ENCODE peak calls at places on chromosomes 2 and 18, in seven cellular contexts. L is GM13976, E is right atrium auricular region, R is esophagus squamous epithelium, M is fibroblast of villous mesenchyme, W is choroid plexus epithelial cell, N is Calu3. G is an unnamed sample.

GRCh38 chr2:54084600-54084999 is 30.8 kb upstream of the ACYP2 start:
- DNase-seq in E (no peak), M (peak), W (peak), L (no peak), R (no peak), N (peak), G (peak)

GRCh38 chr2:29477186-29477585 is 362.0 kb downstream of the CLIP4 start:
- DNase-seq in M (no peak), L (no peak), N (no peak), R (no peak), W (no peak), E (no peak), G (no peak)

GRCh38 chr2:120820263-120820884 is 84.7 kb downstream of the GLI2 start:
- DNase-seq in L (no peak), N (no peak), E (no peak), M (peak), W (peak), R (no peak), G (peak)

GRCh38 chr2:168119519-168120141 is 127.8 kb downstream of the STK39 start:
- DNase-seq in W (peak), M (peak), E (no peak), L (no peak), N (peak), R (no peak), G (peak)

GRCh38 chr2:144403940-144404339 is 116.0 kb downstream of the ZEB2 start:
- DNase-seq in N (no peak), M (no peak), W (no peak), L (no peak), E (no peak), R (no peak), G (no peak)

GRCh38 chr2:222861411-222862067 is 703 bp downstream of the ACSL3 start:
- DNase-seq in W (peak), E (no peak), L (peak), N (peak), R (no peak), M (peak), G (no peak)

GRCh38 chr2:127651987-127652550 is 6.1 kb downstream of the GPR17 start:
- DNase-seq in E (peak), L (no peak), M (peak), N (no peak), R (no peak), W (no peak), G (peak)

GRCh38 chr2:8985561-8986326 is 17.7 kb downstream of the MBOAT2 start:
- DNase-seq in L (no peak), E (no peak), R (no peak), N (no peak), M (peak), W (no peak), G (peak)

GRCh38 chr2:177914247-177914646 is 158.3 kb downstream of the PDE11A start:
- DNase-seq in R (no peak), M (no peak), L (no peak), E (no peak), W (no peak), N (no peak), G (no peak)

GRCh38 chr2:178163395-178163794 is 30.9 kb upstream of the OSBPL6 start:
- DNase-seq in L (no peak), R (no peak), M (no peak), N (no peak), E (no peak), W (peak), G (peak)

GRCh38 chr2:173978447-173978846 is 13.3 kb upstream of the SP3 start:
- DNase-seq in M (no peak), W (no peak), N (no peak), R (no peak), E (no peak), L (no peak), G (peak)

GRCh38 chr18:79627750-79628294 is 51.8 kb upstream of the CTDP1 start:
- DNase-seq in E (no peak), L (no peak), M (no peak), W (no peak), N (no peak), R (no peak), G (no peak)

GRCh38 chr2:126994340-126994777 is 95.7 kb downstream of the TEX51 start:
- DNase-seq in M (no peak), E (no peak), N (no peak), L (no peak), R (no peak), W (no peak), G (no peak)

GRCh38 chr2:9539530-9539929 is 16.1 kb downstream of the ADAM17 start:
- DNase-seq in W (peak), M (peak), L (no peak), N (no peak), R (no peak), E (no peak), G (peak)

GRCh38 chr18:63292844-63293683 is 26.5 kb downstream of the BCL2 start:
- DNase-seq in N (no peak), E (peak), M (no peak), W (no peak), L (peak), R (peak), G (no peak)

GRCh38 chr2:226691265-226691664 is 108.4 kb downstream of the IRS1 start:
- DNase-seq in N (no peak), W (peak), M (no peak), L (no peak), E (no peak), R (no peak), G (no peak)

GRCh38 chr2:174820361-174820760 is 56.1 kb upstream of the CHRNA1 start:
- DNase-seq in L (no peak), W (no peak), N (no peak), R (no peak), E (no peak), M (no peak), G (no peak)

GRCh38 chr2:118672571-118673158 is 174.8 kb downstream of the EN1 start:
- DNase-seq in L (no peak), W (peak), E (no peak), R (no peak), N (peak), M (no peak), G (peak)

GRCh38 chr2:240905176-240905781 is 857 bp upstream of the CROCC2 start:
- DNase-seq in L (no peak), N (peak), E (no peak), W (no peak), M (no peak), R (no peak), G (no peak)

GRCh38 chr2:109499549-109499948 is 114.2 kb downstream of the SEPTIN10 start:
- DNase-seq in R (no peak), W (no peak), M (no peak), E (no peak), N (peak), L (no peak), G (no peak)

GRCh38 chr2:197711576-197711975 is 6.4 kb downstream of the MARS2 start:
- DNase-seq in L (no peak), N (no peak), M (no peak), R (no peak), E (no peak), W (no peak), G (peak)

GRCh38 chr2:207095963-207096362 is 69.8 kb downstream of the KLF7 start:
- DNase-seq in N (no peak), R (no peak), W (no peak), E (no peak), L (no peak), M (no peak), G (no peak)

GRCh38 chr2:127025357-127026062 is 81.4 kb downstream of the BIN1 start:
- DNase-seq in L (peak), E (peak), M (peak), R (no peak), N (peak), W (peak), G (peak)

GRCh38 chr2:15563227-15564100 is 2.3 kb upstream of the NBAS start:
- DNase-seq in M (no peak), N (no peak), L (no peak), R (no peak), E (no peak), W (no peak), G (no peak)

GRCh38 chr2:57868619-57869139 is 177.9 kb upstream of the VRK2 start:
- DNase-seq in N (no peak), M (no peak), R (no peak), L (no peak), W (no peak), E (no peak), G (no peak)

GRCh38 chr2:21155365-21156136 is 31.8 kb downstream of the TDRD15 start:
- DNase-seq in R (no peak), W (no peak), M (no peak), L (no peak), N (peak), E (no peak), G (no peak)

GRCh38 chr2:15984367-15985255 is 44.3 kb downstream of the MYCN start:
- DNase-seq in W (no peak), R (no peak), N (no peak), M (no peak), L (no peak), E (no peak), G (no peak)

GRCh38 chr2:28392297-28393114 is at the start of gene FOSL2:
- DNase-seq in W (peak), M (peak), N (peak), E (peak), L (peak), R (peak), G (peak)

GRCh38 chr18:48385595-48385994 is 23.6 kb downstream of the ZBTB7C start:
- DNase-seq in W (no peak), N (no peak), L (no peak), M (no peak), E (no peak), R (no peak), G (no peak)

GRCh38 chr2:100042559-100042958 is 99.8 kb downstream of the AFF3 start:
- DNase-seq in E (no peak), N (no peak), L (no peak), R (no peak), W (no peak), M (no peak), G (no peak)

GRCh38 chr2:120239488-120240287 is 13.0 kb upstream of the RALB start:
- DNase-seq in R (no peak), L (no peak), M (peak), E (no peak), W (peak), N (peak), G (peak)

DNA sequence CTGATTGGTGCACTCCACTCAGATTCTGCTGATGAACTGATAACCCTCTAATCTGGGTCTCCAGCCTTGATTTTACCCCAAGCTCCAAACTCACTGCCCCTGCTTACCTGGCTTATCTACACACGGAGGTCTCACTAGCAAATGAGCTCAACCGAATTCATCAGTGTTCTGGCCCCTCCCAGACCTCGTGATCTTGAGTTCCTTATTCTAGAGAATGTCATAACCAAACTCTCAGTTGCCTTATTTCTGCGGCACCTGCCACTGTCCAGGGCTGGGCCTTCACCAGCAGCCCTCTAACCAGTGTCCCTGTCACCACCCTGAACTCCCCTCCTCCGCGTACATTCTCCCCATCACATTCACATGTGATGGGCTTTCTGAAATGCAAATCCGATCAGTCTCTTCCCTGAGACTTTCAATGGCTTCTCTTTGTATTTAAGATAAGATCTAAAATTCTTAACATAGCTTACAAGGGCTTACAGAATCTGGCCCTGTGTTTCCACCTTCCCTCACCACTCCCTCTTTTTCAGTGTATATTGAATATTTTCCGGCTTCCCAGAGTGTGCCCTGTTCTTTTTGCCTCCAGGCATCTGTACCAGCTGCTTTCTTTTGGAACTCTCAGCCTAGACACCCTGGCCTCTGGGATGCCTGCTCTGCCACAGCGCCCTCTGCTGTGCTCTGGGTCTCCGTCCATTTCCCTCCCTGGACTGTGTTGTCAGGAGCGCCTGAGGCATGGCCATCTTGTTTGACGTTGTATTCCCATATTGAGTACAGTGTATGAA is 31.1 kb downstream of the NAB1 start:
- DNase-seq in E (no peak), W (peak), N (peak), L (no peak), M (peak), R (no peak), G (peak)
- TF ChIP-seq CTCF in E (peak), W (peak), N (peak), L (peak), M (peak), R (peak), G (peak)

GRCh38 chr2:63841254-63842022 is at the start of gene UGP2:
- DNase-seq in L (peak), R (peak), N (peak), W (peak), E (peak), M (peak), G (peak)
- TF ChIP-seq CTCF in L (peak), R (peak), N (no peak), W (peak), E (no peak), M (peak), G (peak)

GRCh38 chr2:210558708-210559107 is 2.3 kb downstream of the CPS1 start:
- DNase-seq in N (peak), L (no peak), M (no peak), E (no peak), R (no peak), W (peak), G (peak)

GRCh38 chr2:210559167-210559566 is 2.8 kb downstream of the CPS1 start:
- DNase-seq in W (no peak), N (no peak), L (no peak), E (no peak), M (no peak), R (no peak), G (no peak)

GRCh38 chr2:210561482-210561881 is 5.1 kb downstream of the CPS1 start:
- DNase-seq in N (no peak), R (no peak), W (no peak), E (no peak), L (no peak), M (no peak), G (no peak)

GRCh38 chr2:210556355-210556980 is at the start of gene CPS1:
- DNase-seq in N (no peak), E (no peak), M (no peak), W (no peak), L (no peak), R (no peak), G (no peak)

DNA sequence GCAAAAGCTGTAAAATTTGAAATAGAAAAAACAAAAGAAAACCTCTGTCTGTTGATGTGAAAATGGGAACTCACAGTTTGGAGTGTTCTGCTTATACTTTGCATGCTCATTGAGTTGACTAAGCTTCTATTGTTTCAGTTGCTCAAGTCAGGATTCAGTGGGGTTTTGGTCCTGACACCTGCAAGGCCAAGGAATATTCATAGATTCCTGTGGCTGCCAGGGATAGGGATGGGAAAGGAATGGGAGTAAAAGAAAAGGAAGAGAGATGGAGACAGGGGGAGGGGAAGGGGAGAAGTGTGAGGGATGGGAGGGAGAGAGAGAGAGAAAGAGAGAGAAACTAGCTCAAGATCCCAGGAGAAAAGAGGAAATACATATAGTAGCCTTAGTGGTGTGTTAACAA is 1.3 kb downstream of the CPS1 start:
- DNase-seq in N (no peak), M (no peak), W (no peak), E (no peak), L (no peak), R (no peak), G (no peak)
- TF ChIP-seq CTCF in N (no peak), M (no peak), W (no peak), E (no peak), L (no peak), R (no peak), G (no peak)

GRCh38 chr18:5068856-5069255 is 128.2 kb downstream of the AKAIN1 start:
- DNase-seq in N (no peak), E (no peak), R (no peak), M (no peak), L (no peak), W (no peak), G (no peak)
- TF ChIP-seq CTCF in N (no peak), E (no peak), R (no peak), M (no peak), L (no peak), W (no peak), G (no peak)

GRCh38 chr2:190352668-190353536 is 9.5 kb downstream of the INPP1 start:
- DNase-seq in W (no peak), E (no peak), R (no peak), M (peak), L (no peak), N (no peak), G (peak)

GRCh38 chr2:190357596-190357995 is 14.2 kb downstream of the INPP1 start:
- DNase-seq in M (no peak), E (no peak), N (no peak), L (no peak), W (no peak), R (no peak), G (no peak)

GRCh38 chr2:190353537-190353899 is 10.1 kb downstream of the INPP1 start:
- DNase-seq in E (no peak), M (no peak), L (no peak), R (no peak), N (no peak), W (no peak), G (no peak)

GRCh38 chr2:190354003-190354690 is 10.8 kb downstream of the INPP1 start:
- DNase-seq in M (peak), N (no peak), E (no peak), R (no peak), W (no peak), L (no peak), G (peak)

DNA sequence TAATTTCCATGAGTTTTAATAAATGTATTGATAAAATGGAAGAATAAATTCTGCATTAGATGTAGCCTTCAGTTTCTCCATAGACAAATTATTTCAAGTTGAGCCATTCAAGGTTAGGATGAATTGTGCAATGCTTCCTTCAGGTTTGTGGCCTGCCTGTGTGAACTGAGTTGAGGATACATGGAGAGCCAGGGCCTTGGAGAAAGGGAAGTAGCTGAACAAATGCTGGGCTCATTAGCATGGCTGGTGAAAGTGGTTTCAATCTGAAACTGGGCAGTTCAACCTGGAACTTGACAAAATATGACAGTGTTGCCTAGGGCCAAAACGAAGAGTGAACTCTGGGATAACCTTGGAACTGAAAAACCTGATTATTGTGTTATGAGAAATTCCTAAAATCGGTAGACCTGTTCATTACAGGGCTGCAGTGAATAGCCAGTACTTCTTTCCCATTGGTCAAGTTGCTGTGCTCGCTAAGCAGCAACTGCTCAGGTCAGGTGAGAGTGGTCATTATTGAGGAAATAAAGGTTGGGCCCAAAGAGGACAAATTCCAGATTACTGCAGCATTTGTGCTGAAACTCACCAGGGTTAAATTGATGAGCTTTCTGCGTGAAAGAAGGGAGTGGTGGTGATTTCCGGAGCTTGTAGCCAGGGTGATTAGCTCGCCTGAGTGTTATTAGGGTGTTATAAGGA is 12.7 kb downstream of the INPP1 start:
- DNase-seq in L (no peak), R (no peak), E (no peak), W (no peak), M (no peak), N (peak), G (no peak)
- TF ChIP-seq CTCF in L (no peak), R (no peak), E (no peak), W (no peak), M (no peak), N (no peak), G (no peak)

GRCh38 chr2:196131384-196131861 is 40.0 kb downstream of the STK17B start:
- DNase-seq in R (no peak), N (peak), E (no peak), L (no peak), M (peak), W (peak), G (peak)
- TF ChIP-seq CTCF in R (peak), N (peak), E (peak), L (peak), M (peak), W (peak), G (peak)

GRCh38 chr2:95329891-95330822 is 33.0 kb downstream of the KCNIP3 start:
- DNase-seq in L (no peak), R (no peak), M (no peak), N (peak), E (no peak), W (no peak), G (no peak)
- TF ChIP-seq CTCF in L (no peak), R (no peak), M (no peak), N (no peak), E (no peak), W (no peak), G (no peak)

G was measured in fibroblast of mammary gland.